ENCODE peak calls at places on chromosomes 13 and 19, in nine cellular contexts. Y is hypothalamus; B is iPS-NIHi11; L is stimulated activated CD4-positive, alpha-beta T cell treated with anti-CD3 and anti-CD28 coated beads, TNF-alpha, amount 100 ng/mL, for 1 hour; R is NB4; F is stimulated activated CD8-positive, alpha-beta memory T cell treated with anti-CD3 and anti-CD28 coated beads, Interleukin-4, amount 100 ng/mL, for 1 hour; N is GM06990; H is KG1; K is epithelial cell of esophagus. A is an unnamed sample.

GRCh38 chr19:30752201-30752600 is 380.0 kb downstream of the ZNF536 start:
- DNase-seq in F (no peak), B (no peak), K (no peak), R (no peak), L (no peak), N (no peak), H (no peak), Y (no peak), A (no peak)

GRCh38 chr19:1634242-1634937 is 18.0 kb downstream of the TCF3 start:
- DNase-seq in L (no peak), F (no peak), Y (no peak), H (no peak), K (no peak), N (no peak), B (no peak), R (no peak), A (no peak)

GRCh38 chr13:85312071-85312470 is 487.1 kb downstream of the SLITRK6 start:
- DNase-seq in L (no peak), F (no peak), R (no peak), H (no peak), B (no peak), K (no peak), N (no peak), Y (no peak), A (no peak)

GRCh38 chr13:40697711-40698110 is 31.3 kb upstream of the FOXO1 start:
- DNase-seq in B (no peak), H (no peak), F (no peak), K (no peak), L (no peak), R (no peak), Y (no peak), N (peak), A (peak)

GRCh38 chr19:4379383-4380253 is 20.7 kb downstream of the SH3GL1 start:
- DNase-seq in L (no peak), K (peak), R (no peak), H (no peak), F (no peak), Y (no peak), B (no peak), N (peak), A (no peak)

GRCh38 chr19:35317464-35318043 is 11.4 kb upstream of the CD22 start:
- DNase-seq in B (peak), F (no peak), K (no peak), R (no peak), Y (no peak), L (no peak), H (no peak), N (no peak), A (no peak)

GRCh38 chr19:16795042-16795441 is 34.2 kb upstream of the SIN3B start:
- DNase-seq in N (no peak), F (no peak), L (no peak), Y (no peak), R (no peak), K (no peak), B (no peak), H (no peak), A (no peak)

GRCh38 chr13:43390101-43390500 is 366.7 kb downstream of the DNAJC15 start:
- DNase-seq in R (no peak), Y (no peak), L (no peak), H (no peak), B (no peak), F (no peak), N (no peak), K (no peak), A (no peak)

GRCh38 chr13:112441226-112441625 is 65.1 kb downstream of the SPACA7 start:
- DNase-seq in N (no peak), F (no peak), H (no peak), R (no peak), L (no peak), B (no peak), Y (no peak), K (no peak), A (no peak)

GRCh38 chr19:19204181-19204580 is 967 bp upstream of the NR2C2AP start:
- DNase-seq in L (no peak), N (no peak), H (no peak), B (peak), Y (no peak), F (no peak), R (peak), K (no peak), A (no peak)

GRCh38 chr13:25901460-25902376 is 150.1 kb downstream of the SHISA2 start:
- DNase-seq in R (peak), K (peak), Y (no peak), B (no peak), F (no peak), H (no peak), L (no peak), N (peak), A (peak)

GRCh38 chr19:58325623-58326022 is 1.2 kb upstream of the ZSCAN22 start:
- DNase-seq in L (no peak), R (no peak), Y (no peak), H (no peak), N (no peak), B (no peak), F (no peak), K (peak), A (no peak)

GRCh38 chr19:55488986-55489710 is 912 bp downstream of the SSC5D start:
- DNase-seq in H (no peak), K (no peak), Y (no peak), L (no peak), F (no peak), R (no peak), B (peak), N (no peak), A (no peak)

GRCh38 chr13:33078268-33078667 is 62.0 kb downstream of the KL start:
- DNase-seq in R (no peak), N (no peak), H (no peak), F (no peak), B (no peak), L (no peak), Y (no peak), K (no peak), A (no peak)

GRCh38 chr13:37657134-37657533 is 58.6 kb upstream of the POSTN start:
- DNase-seq in B (no peak), R (no peak), L (no peak), K (peak), Y (no peak), F (no peak), N (no peak), H (no peak), A (no peak)

GRCh38 chr19:15404780-15405211 is 14.0 kb downstream of the AKAP8L start:
- DNase-seq in N (no peak), L (no peak), Y (peak), H (no peak), B (no peak), R (no peak), K (no peak), F (no peak), A (no peak)

GRCh38 chr19:46221981-46222610 is 7.4 kb upstream of the IGFL1 start:
- DNase-seq in B (peak), N (no peak), H (no peak), Y (no peak), R (peak), F (no peak), L (no peak), K (peak), A (no peak)

GRCh38 chr19:4094761-4095487 is 28.2 kb upstream of the ZBTB7A start:
- DNase-seq in R (no peak), L (no peak), K (no peak), F (no peak), Y (no peak), B (no peak), H (no peak), N (no peak), A (no peak)

GRCh38 chr13:107365466-107366215 is 797.7 kb upstream of the ARGLU1 start:
- DNase-seq in R (no peak), Y (no peak), L (no peak), K (peak), H (no peak), F (no peak), B (no peak), N (no peak), A (no peak)

GRCh38 chr19:3403489-3404323 is 37.3 kb downstream of the NFIC start:
- DNase-seq in H (no peak), L (no peak), F (no peak), Y (peak), K (peak), N (no peak), B (peak), R (no peak), A (no peak)

A was measured in GM12864.